ENCODE peak calls at places on chromosomes 16 and 17, in ten cellular contexts. R is EL; H is activated T-helper 1 cell treated with anti-CD3 and anti-CD28 coated beads, Interleukin-2, amount 50 U/mL, for 16 hours; Q is dermis blood vessel endothelial cell; Y is GM10248; G is activated T-cell treated with anti-CD3 and anti-CD28 coated beads, Interleukin-2, amount 50 U/mL, for 48 hours; Z is AG09309; M is stimulated activated CD4-positive, alpha-beta T cell treated with anti-CD3 and anti-CD28 coated beads, Interleukin-15, amount 100 ng/mL, for 48 hours; O is Karpas-422; T is cardiac septum. C is an unnamed sample.

GRCh38 chr17:81253358-81254131 is 14.4 kb downstream of the NDUFAF8 start:
- DNase-seq in Q (peak), M (no peak), G (peak), H (peak), Z (no peak), Y (peak), T (no peak), O (peak), R (peak), C (peak)

GRCh38 chr17:37513711-37514110 is 24.0 kb downstream of the DUSP14 start:
- DNase-seq in G (no peak), M (no peak), Z (no peak), O (no peak), Y (no peak), H (no peak), Q (no peak), T (no peak), R (no peak), C (no peak)

GRCh38 chr17:2083613-2084128 is 28.8 kb downstream of the HIC1 start:
- DNase-seq in T (no peak), M (no peak), Q (no peak), Y (peak), H (no peak), O (no peak), Z (no peak), R (no peak), G (no peak), C (no peak)

GRCh38 chr17:73365203-73365933 is 53.6 kb upstream of the CDC42EP4 start:
- DNase-seq in H (no peak), Z (no peak), Q (no peak), O (no peak), T (no peak), G (no peak), M (no peak), Y (no peak), R (no peak), C (no peak)

GRCh38 chr17:69609495-69610315 is 195.2 kb downstream of the MAP2K6 start:
- DNase-seq in G (no peak), Z (peak), O (peak), Q (peak), R (peak), T (no peak), H (no peak), M (no peak), Y (no peak), C (peak)

GRCh38 chr17:62714016-62714777 is 86.7 kb downstream of the MRC2 start:
- DNase-seq in Q (no peak), Z (no peak), H (no peak), T (peak), R (peak), M (no peak), O (no peak), G (no peak), Y (no peak), C (no peak)

GRCh38 chr17:39028690-39029089 is 61.5 kb upstream of the FBXO47 start:
- DNase-seq in Q (no peak), G (no peak), M (no peak), H (no peak), R (no peak), Z (no peak), Y (no peak), T (no peak), O (no peak), C (no peak)

GRCh38 chr16:72945081-72945480 is 102.8 kb downstream of the ZFHX3 start:
- DNase-seq in R (no peak), Z (no peak), O (no peak), G (no peak), M (no peak), Q (no peak), Y (no peak), H (no peak), T (no peak), C (no peak)

GRCh38 chr16:69040144-69040909 is 65.1 kb upstream of the HAS3 start:
- DNase-seq in T (no peak), O (no peak), G (no peak), H (no peak), Q (peak), Z (no peak), R (peak), M (no peak), Y (no peak), C (no peak)

C was measured in NAMALWA.